ENCODE peak calls at places on chromosome 11, in nine cellular contexts. D, E, T, V, H, I, F, A and S are unnamed samples.

GRCh38 chr11:79419120-79419519 is 21.7 kb downstream of the TENM4 start:
- DNase-seq in D (no peak), H (no peak), I (no peak), A (no peak), E (no peak), F (no peak), V (peak; percentile 95), T (peak; percentile 86), S (no peak)

GRCh38 chr11:72525466-72525865 is 91.1 kb upstream of the CLPB start:
- DNase-seq in V (no peak), I (no peak), E (no peak), D (no peak), F (no peak), T (no peak), H (no peak), A (no peak), S (peak; percentile 24)

GRCh38 chr11:74279256-74279655 is 32.2 kb downstream of the P4HA3 start:
- DNase-seq in D (no peak), I (no peak), V (no peak), E (no peak), A (no peak), F (no peak), H (no peak), T (no peak), S (no peak)

GRCh38 chr11:130612291-130612802 is 163.9 kb downstream of the ADAMTS15 start:
- DNase-seq in V (peak; percentile 61), H (no peak), I (no peak), D (no peak), A (no peak), T (peak; percentile 94), E (no peak), F (no peak), S (no peak)

GRCh38 chr11:111428113-111428876 is 49.2 kb upstream of the POU2AF1 start:
- DNase-seq in I (no peak), D (no peak), E (no peak), T (no peak), F (no peak), V (no peak), H (no peak), A (no peak), S (no peak)

GRCh38 chr11:2562181-2562581 is 117.4 kb downstream of the KCNQ1 start:
- DNase-seq in A (peak; percentile 63), V (no peak), E (peak; percentile 50), T (peak; percentile 21), D (no peak), H (peak; percentile 71), F (no peak), I (no peak), S (peak; percentile 85)

GRCh38 chr11:24705474-24705873 is 208.6 kb downstream of the LUZP2 start:
- DNase-seq in D (no peak), A (no peak), E (no peak), T (no peak), V (no peak), F (no peak), I (no peak), H (no peak), S (no peak)

GRCh38 chr11:69637956-69638871 is 2.7 kb upstream of the CCND1 start:
- DNase-seq in V (no peak), A (peak; percentile 88), E (peak; percentile 79), D (no peak), T (peak; percentile 76), F (no peak), I (no peak), H (peak; percentile 67), S (no peak)